ENCODE peak calls at places on chromosomes 12 and 14, in five cellular contexts. One of them, this sample, is unnamed.

GRCh38 chr12:93784339-93785086 is 107.3 kb downstream of the CRADD start:
- DNase-seq in tibial artery: peak; percentile 76
- DNase-seq in MM.1S: no peak
- DNase-seq in CD8-positive, alpha-beta T cell: no peak
- DNase-seq in Peyer's patch: peak; percentile 16
- DNase-seq in this sample: no peak

GRCh38 chr12:78560633-78561032 is 303.9 kb upstream of the SYT1 start:
- DNase-seq in tibial artery: no peak
- DNase-seq in MM.1S: no peak
- DNase-seq in CD8-positive, alpha-beta T cell: no peak
- DNase-seq in Peyer's patch: no peak
- DNase-seq in this sample: no peak

GRCh38 chr12:95836185-95836609 is 22.6 kb upstream of the SNRPF start:
- DNase-seq in tibial artery: no peak
- DNase-seq in MM.1S: no peak
- DNase-seq in CD8-positive, alpha-beta T cell: no peak
- DNase-seq in Peyer's patch: no peak
- DNase-seq in this sample: no peak

GRCh38 chr12:3364661-3365264 is 126.2 kb upstream of the PRMT8 start:
- DNase-seq in tibial artery: no peak
- DNase-seq in MM.1S: no peak
- DNase-seq in CD8-positive, alpha-beta T cell: no peak
- DNase-seq in Peyer's patch: no peak
- DNase-seq in this sample: no peak

GRCh38 chr14:64233791-64234190 is 60.4 kb downstream of the ESR2 start:
- DNase-seq in tibial artery: no peak
- DNase-seq in MM.1S: no peak
- DNase-seq in CD8-positive, alpha-beta T cell: no peak
- DNase-seq in Peyer's patch: no peak
- DNase-seq in this sample: no peak

GRCh38 chr14:78197088-78197487 is 26.9 kb downstream of the NRXN3 start:
- DNase-seq in tibial artery: no peak
- DNase-seq in MM.1S: no peak
- DNase-seq in CD8-positive, alpha-beta T cell: no peak
- DNase-seq in Peyer's patch: no peak
- DNase-seq in this sample: no peak

GRCh38 chr12:41537522-41537921 is 349.4 kb downstream of the PDZRN4 start:
- DNase-seq in tibial artery: no peak
- DNase-seq in MM.1S: no peak
- DNase-seq in CD8-positive, alpha-beta T cell: no peak
- DNase-seq in Peyer's patch: no peak
- DNase-seq in this sample: no peak

GRCh38 chr14:38309522-38310262 is 53.8 kb upstream of the CLEC14A start:
- DNase-seq in tibial artery: no peak
- DNase-seq in MM.1S: no peak
- DNase-seq in CD8-positive, alpha-beta T cell: no peak
- DNase-seq in Peyer's patch: no peak
- DNase-seq in this sample: no peak

GRCh38 chr14:71702799-71703198 is 229.4 kb upstream of the RGS6 start:
- DNase-seq in tibial artery: no peak
- DNase-seq in MM.1S: no peak
- DNase-seq in CD8-positive, alpha-beta T cell: no peak
- DNase-seq in Peyer's patch: no peak
- DNase-seq in this sample: no peak

GRCh38 chr14:22978487-22978837 is 3.9 kb downstream of the AJUBA start:
- DNase-seq in tibial artery: no peak
- DNase-seq in MM.1S: no peak
- DNase-seq in CD8-positive, alpha-beta T cell: no peak
- DNase-seq in Peyer's patch: no peak
- DNase-seq in this sample: no peak

GRCh38 chr14:104477117-104477623 is 102.4 kb upstream of the C14orf180 start:
- DNase-seq in tibial artery: no peak
- DNase-seq in MM.1S: no peak
- DNase-seq in CD8-positive, alpha-beta T cell: no peak
- DNase-seq in Peyer's patch: no peak
- DNase-seq in this sample: no peak

GRCh38 chr12:19483727-19484126 is 44.4 kb downstream of the AEBP2 start:
- DNase-seq in tibial artery: no peak
- DNase-seq in MM.1S: no peak
- DNase-seq in CD8-positive, alpha-beta T cell: no peak
- DNase-seq in Peyer's patch: no peak
- DNase-seq in this sample: no peak

GRCh38 chr12:69170293-69170692 is 69.1 kb upstream of the CPSF6 start:
- DNase-seq in tibial artery: no peak
- DNase-seq in MM.1S: no peak
- DNase-seq in CD8-positive, alpha-beta T cell: no peak
- DNase-seq in Peyer's patch: no peak
- DNase-seq in this sample: no peak

GRCh38 chr12:124500232-124501079 is 67.0 kb downstream of the NCOR2 start:
- DNase-seq in tibial artery: no peak
- DNase-seq in MM.1S: no peak
- DNase-seq in CD8-positive, alpha-beta T cell: no peak
- DNase-seq in Peyer's patch: no peak
- DNase-seq in this sample: no peak

GRCh38 chr12:92543359-92543758 is 159.4 kb upstream of the PLEKHG7 start:
- DNase-seq in tibial artery: no peak
- DNase-seq in MM.1S: no peak
- DNase-seq in CD8-positive, alpha-beta T cell: no peak
- DNase-seq in Peyer's patch: no peak
- DNase-seq in this sample: no peak

GRCh38 chr14:44453433-44454171 is 53.5 kb downstream of the FSCB start:
- DNase-seq in tibial artery: no peak
- DNase-seq in MM.1S: peak; percentile 37
- DNase-seq in CD8-positive, alpha-beta T cell: no peak
- DNase-seq in Peyer's patch: no peak
- DNase-seq in this sample: no peak

GRCh38 chr14:104700747-104701215 is 11.4 kb downstream of the INF2 start:
- DNase-seq in tibial artery: no peak
- DNase-seq in MM.1S: no peak
- DNase-seq in CD8-positive, alpha-beta T cell: no peak
- DNase-seq in Peyer's patch: no peak
- DNase-seq in this sample: no peak

GRCh38 chr14:99968931-99969330 is 96.3 kb upstream of the EVL start:
- DNase-seq in tibial artery: no peak
- DNase-seq in MM.1S: no peak
- DNase-seq in CD8-positive, alpha-beta T cell: no peak
- DNase-seq in Peyer's patch: no peak
- DNase-seq in this sample: no peak

GRCh38 chr12:128387811-128388422 is 120.9 kb downstream of the TMEM132C start:
- DNase-seq in tibial artery: no peak
- DNase-seq in MM.1S: no peak
- DNase-seq in CD8-positive, alpha-beta T cell: no peak
- DNase-seq in Peyer's patch: no peak
- DNase-seq in this sample: peak; percentile 37

GRCh38 chr12:107400686-107401447 is 284.7 kb upstream of the PWP1 start:
- DNase-seq in tibial artery: peak; percentile 67
- DNase-seq in MM.1S: no peak
- DNase-seq in CD8-positive, alpha-beta T cell: peak; percentile 27
- DNase-seq in Peyer's patch: no peak
- DNase-seq in this sample: no peak

GRCh38 chr14:59358105-59358504 is 107.1 kb downstream of the GPR135 start:
- DNase-seq in tibial artery: peak; percentile 73
- DNase-seq in MM.1S: no peak
- DNase-seq in CD8-positive, alpha-beta T cell: no peak
- DNase-seq in Peyer's patch: no peak
- DNase-seq in this sample: peak; percentile 40

GRCh38 chr12:24561882-24562760 is 386.8 kb downstream of the BCAT1 start:
- DNase-seq in tibial artery: peak; percentile 88
- DNase-seq in MM.1S: peak; percentile 58
- DNase-seq in CD8-positive, alpha-beta T cell: no peak
- DNase-seq in Peyer's patch: no peak
- DNase-seq in this sample: peak; percentile 69
- TF ChIP-seq CTCF in tibial artery: no peak
- TF ChIP-seq CTCF in MM.1S: peak; percentile 3
- TF ChIP-seq CTCF in CD8-positive, alpha-beta T cell: no peak
- TF ChIP-seq CTCF in Peyer's patch: no peak
- TF ChIP-seq CTCF in this sample: no peak

GRCh38 chr12:89484470-89484869 is 40.1 kb downstream of the GALNT4 start:
- DNase-seq in tibial artery: no peak
- DNase-seq in MM.1S: no peak
- DNase-seq in CD8-positive, alpha-beta T cell: no peak
- DNase-seq in Peyer's patch: no peak
- DNase-seq in this sample: no peak
- H3K4me1 ChIP-seq in tibial artery: no peaks in the 10 kb centered on the region
- H3K4me1 ChIP-seq in MM.1S: no peaks in the 10 kb centered on the region
- H3K4me1 ChIP-seq in CD8-positive, alpha-beta T cell: no peaks in the 10 kb centered on the region
- H3K4me1 ChIP-seq in Peyer's patch: no peaks in the 10 kb centered on the region
- H3K4me1 ChIP-seq in this sample: no peaks in the 10 kb centered on the region

DNA sequence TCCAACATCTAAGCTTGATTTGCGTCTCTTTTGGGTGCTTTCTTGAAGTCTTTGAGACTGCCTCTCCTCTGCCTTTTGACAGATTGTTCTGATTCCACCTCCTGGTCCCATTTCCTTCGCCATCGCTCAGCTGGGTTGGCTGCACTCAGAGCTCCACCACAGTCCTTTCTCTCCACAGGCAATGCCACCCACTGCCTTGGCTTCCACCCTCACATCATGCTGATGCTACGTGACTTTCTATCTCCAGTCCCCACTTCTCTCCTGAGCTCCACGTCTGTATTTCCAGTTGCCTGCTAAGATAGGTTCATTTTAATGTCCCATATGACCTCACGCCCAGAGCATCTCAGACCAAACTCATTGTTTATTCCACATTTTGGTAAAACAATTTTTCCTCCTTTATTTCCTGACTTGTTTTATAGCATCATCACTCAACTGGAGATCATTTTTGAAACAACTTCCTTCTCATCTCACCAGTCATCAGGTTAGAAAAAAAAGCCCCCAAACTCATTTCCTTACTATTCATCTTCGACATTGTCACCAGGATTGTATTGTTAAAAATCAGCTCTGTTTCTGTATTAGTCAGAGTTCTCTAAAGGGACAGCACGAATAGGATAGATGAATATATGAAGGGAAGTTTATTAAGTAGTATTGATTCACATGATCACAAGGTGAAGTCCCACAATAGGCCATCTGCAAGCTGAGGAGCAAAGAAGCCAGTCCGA is 392.4 kb downstream of the FUT8 start:
- DNase-seq in tibial artery: peak; percentile 23
- DNase-seq in MM.1S: no peak
- DNase-seq in CD8-positive, alpha-beta T cell: no peak
- DNase-seq in Peyer's patch: no peak
- DNase-seq in this sample: no peak
- H3K27me3 ChIP-seq in tibial artery: peaks cover 9% of the 10 kb centered on the region
- H3K27me3 ChIP-seq in MM.1S: no peaks in the 10 kb centered on the region
- H3K27me3 ChIP-seq in CD8-positive, alpha-beta T cell: no peaks in the 10 kb centered on the region
- H3K27me3 ChIP-seq in Peyer's patch: no peaks in the 10 kb centered on the region
- H3K27me3 ChIP-seq in this sample: peaks cover 9% of the 10 kb centered on the region

GRCh38 chr12:25384038-25384953 is 133.6 kb upstream of the KRAS start:
- DNase-seq in tibial artery: no peak
- DNase-seq in MM.1S: no peak
- DNase-seq in CD8-positive, alpha-beta T cell: no peak
- DNase-seq in Peyer's patch: no peak
- DNase-seq in this sample: no peak

GRCh38 chr12:25384954-25385216 is 134.2 kb upstream of the KRAS start:
- DNase-seq in tibial artery: no peak
- DNase-seq in MM.1S: peak; percentile 11
- DNase-seq in CD8-positive, alpha-beta T cell: no peak
- DNase-seq in Peyer's patch: no peak
- DNase-seq in this sample: no peak

GRCh38 chr12:25387136-25388050 is 136.7 kb upstream of the KRAS start:
- DNase-seq in tibial artery: peak; percentile 91
- DNase-seq in MM.1S: peak; percentile 92
- DNase-seq in CD8-positive, alpha-beta T cell: peak; percentile 82
- DNase-seq in Peyer's patch: peak; percentile 68
- DNase-seq in this sample: peak; percentile 90

GRCh38 chr12:25388216-25388615 is 137.5 kb upstream of the KRAS start:
- DNase-seq in tibial artery: no peak
- DNase-seq in MM.1S: no peak
- DNase-seq in CD8-positive, alpha-beta T cell: no peak
- DNase-seq in Peyer's patch: no peak
- DNase-seq in this sample: no peak

DNA sequence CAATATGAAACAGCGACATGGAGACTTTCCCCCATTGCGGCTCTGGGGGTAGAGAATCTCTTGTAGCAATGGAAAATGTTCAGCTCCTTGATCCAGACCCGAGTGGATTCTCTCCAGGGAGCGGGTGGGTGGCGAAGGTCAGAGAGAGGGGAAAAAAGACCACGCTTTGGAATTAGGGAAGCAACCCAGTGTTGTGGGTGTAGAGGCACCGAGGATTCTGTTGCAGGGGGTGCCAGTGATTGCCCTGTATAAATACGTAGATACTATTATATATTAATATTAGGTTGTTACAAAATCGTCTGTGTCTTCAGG is 136.1 kb upstream of the KRAS start:
- DNase-seq in tibial artery: no peak
- DNase-seq in MM.1S: no peak
- DNase-seq in CD8-positive, alpha-beta T cell: no peak
- DNase-seq in Peyer's patch: no peak
- DNase-seq in this sample: no peak
- TF ChIP-seq CTCF in tibial artery: no peak
- TF ChIP-seq CTCF in MM.1S: no peak
- TF ChIP-seq CTCF in CD8-positive, alpha-beta T cell: no peak
- TF ChIP-seq CTCF in Peyer's patch: no peak
- TF ChIP-seq CTCF in this sample: no peak

GRCh38 chr12:89278169-89278568 is 74.1 kb downstream of the DUSP6 start:
- DNase-seq in tibial artery: no peak
- DNase-seq in MM.1S: no peak
- DNase-seq in CD8-positive, alpha-beta T cell: no peak
- DNase-seq in Peyer's patch: no peak
- DNase-seq in this sample: no peak

GRCh38 chr12:89279499-89279898 is 72.8 kb downstream of the DUSP6 start:
- DNase-seq in tibial artery: no peak
- DNase-seq in MM.1S: no peak
- DNase-seq in CD8-positive, alpha-beta T cell: no peak
- DNase-seq in Peyer's patch: no peak
- DNase-seq in this sample: no peak

GRCh38 chr12:89278862-89279261 is 73.4 kb downstream of the DUSP6 start:
- DNase-seq in tibial artery: no peak
- DNase-seq in MM.1S: no peak
- DNase-seq in CD8-positive, alpha-beta T cell: no peak
- DNase-seq in Peyer's patch: no peak
- DNase-seq in this sample: no peak

GRCh38 chr12:89281534-89281857 is 70.8 kb downstream of the DUSP6 start:
- DNase-seq in tibial artery: no peak
- DNase-seq in MM.1S: no peak
- DNase-seq in CD8-positive, alpha-beta T cell: no peak
- DNase-seq in Peyer's patch: no peak
- DNase-seq in this sample: no peak

GRCh38 chr12:89280833-89281533 is 71.3 kb downstream of the DUSP6 start:
- DNase-seq in tibial artery: no peak
- DNase-seq in MM.1S: peak; percentile 59
- DNase-seq in CD8-positive, alpha-beta T cell: no peak
- DNase-seq in Peyer's patch: no peak
- DNase-seq in this sample: peak; percentile 12
- H3K4me1 ChIP-seq in tibial artery: peaks cover 3% of the 10 kb centered on the region
- H3K4me1 ChIP-seq in MM.1S: peaks cover 12% of the 10 kb centered on the region
- H3K4me1 ChIP-seq in CD8-positive, alpha-beta T cell: peaks cover 19% of the 10 kb centered on the region
- H3K4me1 ChIP-seq in Peyer's patch: no peaks in the 10 kb centered on the region
- H3K4me1 ChIP-seq in this sample: peaks cover 10% of the 10 kb centered on the region

GRCh38 chr12:50053583-50053982 is 3.8 kb upstream of the ASIC1 start:
- DNase-seq in tibial artery: no peak
- DNase-seq in MM.1S: no peak
- DNase-seq in CD8-positive, alpha-beta T cell: no peak
- DNase-seq in Peyer's patch: no peak
- DNase-seq in this sample: no peak
- H3K27me3 ChIP-seq in tibial artery: peaks cover 58% of the 10 kb centered on the region
- H3K27me3 ChIP-seq in MM.1S: peaks cover 51% of the 10 kb centered on the region
- H3K27me3 ChIP-seq in CD8-positive, alpha-beta T cell: peaks cover 25% of the 10 kb centered on the region
- H3K27me3 ChIP-seq in Peyer's patch: peaks cover 4% of the 10 kb centered on the region
- H3K27me3 ChIP-seq in this sample: peaks cover 50% of the 10 kb centered on the region

GRCh38 chr12:103503546-103504480 is 8.0 kb upstream of the C12orf42 start:
- DNase-seq in tibial artery: no peak
- DNase-seq in MM.1S: peak; percentile 53
- DNase-seq in CD8-positive, alpha-beta T cell: peak; percentile 68
- DNase-seq in Peyer's patch: peak; percentile 69
- DNase-seq in this sample: no peak
- TF ChIP-seq CTCF in tibial artery: no peak
- TF ChIP-seq CTCF in MM.1S: peak; percentile 62
- TF ChIP-seq CTCF in CD8-positive, alpha-beta T cell: peak; percentile 61
- TF ChIP-seq CTCF in Peyer's patch: peak; percentile 61
- TF ChIP-seq CTCF in this sample: peak; percentile 49

GRCh38 chr14:50936882-50937281 is 7.4 kb downstream of the PYGL start:
- DNase-seq in tibial artery: no peak
- DNase-seq in MM.1S: no peak
- DNase-seq in CD8-positive, alpha-beta T cell: no peak
- DNase-seq in Peyer's patch: no peak
- DNase-seq in this sample: no peak
- H3K4me1 ChIP-seq in tibial artery: no peaks in the 10 kb centered on the region
- H3K4me1 ChIP-seq in MM.1S: no peaks in the 10 kb centered on the region
- H3K4me1 ChIP-seq in CD8-positive, alpha-beta T cell: no peaks in the 10 kb centered on the region
- H3K4me1 ChIP-seq in Peyer's patch: no peaks in the 10 kb centered on the region
- H3K4me1 ChIP-seq in this sample: peaks cover 58% of the 10 kb centered on the region